ENCODE peak calls at places on chromosomes 6 and 20, in seven cellular contexts. Z is H9, K is IMR-90, D is H1, E is neuronal stem cell, F is mesendoderm, M is mesenchymal stem cell. Q is an unnamed sample.

GRCh38 chr6:88616380-88616779 is 347.0 kb downstream of the RNGTT start:
- DNase-seq in M (no peak), Z (no peak), D (no peak), K (no peak), E (no peak), F (no peak), Q (no peak)

GRCh38 chr6:33091957-33092356 is 16.2 kb downstream of the HLA-DPB1 start:
- DNase-seq in K (no peak), E (no peak), D (no peak), F (peak; percentile 79), M (no peak), Z (peak; percentile 88), Q (no peak)

GRCh38 chr6:72916298-72916697 is 294.4 kb downstream of the KCNQ5 start:
- DNase-seq in Z (no peak), F (no peak), D (no peak), K (no peak), M (no peak), E (no peak), Q (no peak)

GRCh38 chr6:158321960-158322359 is 9.7 kb downstream of the TULP4 start:
- DNase-seq in M (peak; percentile 68), F (no peak), E (no peak), D (no peak), Z (no peak), K (peak; percentile 77), Q (no peak)

GRCh38 chr6:121886223-121886830 is 450.9 kb downstream of the GJA1 start:
- DNase-seq in F (no peak), Z (no peak), M (peak; percentile 45), D (no peak), K (peak; percentile 54), E (no peak), Q (no peak)

GRCh38 chr20:24034820-24035219 is 46.2 kb upstream of the GGTLC1 start:
- DNase-seq in M (no peak), Z (no peak), D (no peak), E (no peak), F (no peak), K (no peak), Q (no peak)

GRCh38 chr6:116028233-116028632 is 32.5 kb downstream of the FRK start:
- DNase-seq in Z (no peak), D (no peak), M (no peak), K (no peak), F (no peak), E (no peak), Q (no peak)

GRCh38 chr6:142413111-142413510 is 111.3 kb downstream of the ADGRG6 start:
- DNase-seq in K (peak; percentile 55), M (no peak), E (no peak), Z (no peak), D (no peak), F (no peak), Q (peak; percentile 58)

GRCh38 chr20:3727333-3728035 is 5.0 kb upstream of the HSPA12B start:
- DNase-seq in D (no peak), M (no peak), E (no peak), K (peak; percentile 15), Z (no peak), F (peak; percentile 31), Q (no peak)

GRCh38 chr6:133368664-133369063 is 127.5 kb downstream of the EYA4 start:
- DNase-seq in K (peak; percentile 10), M (no peak), D (no peak), Z (no peak), F (no peak), E (no peak), Q (no peak)
- H4K8ac ChIP-seq in K (no peak overlapping the region), M (no peak overlapping the region), D (no peak overlapping the region), Z (no peak overlapping the region), F (no peak overlapping the region), E (no peak overlapping the region), Q (no peak overlapping the region)

GRCh38 chr6:40419881-40420705 is 167.1 kb downstream of the LRFN2 start:
- DNase-seq in D (no peak), F (no peak), E (no peak), M (no peak), K (no peak), Z (no peak), Q (no peak)
- H4K8ac ChIP-seq in D (peak overlapping the region; percentile 39), F (no peak overlapping the region), E (no peak overlapping the region), M (no peak overlapping the region), K (no peak overlapping the region), Z (no peak overlapping the region), Q (no peak overlapping the region)

GRCh38 chr6:1815827-1816452 is 206.2 kb downstream of the FOXC1 start:
- DNase-seq in E (no peak), M (no peak), K (no peak), D (no peak), F (peak; percentile 34), Z (no peak), Q (no peak)
- H4K8ac ChIP-seq in E (no peak overlapping the region), M (no peak overlapping the region), K (no peak overlapping the region), D (no peak overlapping the region), F (no peak overlapping the region), Z (no peak overlapping the region), Q (no peak overlapping the region)

GRCh38 chr20:17326096-17326495 is 99.3 kb downstream of the PCSK2 start:
- DNase-seq in F (no peak), Z (no peak), M (no peak), E (no peak), K (no peak), D (no peak), Q (no peak)
- H4K8ac ChIP-seq in F (no peak overlapping the region), Z (no peak overlapping the region), M (no peak overlapping the region), E (no peak overlapping the region), K (no peak overlapping the region), D (no peak overlapping the region), Q (no peak overlapping the region)

GRCh38 chr6:31187780-31188194 is 17.3 kb upstream of the POU5F1 start:
- DNase-seq in E (no peak), F (no peak), M (no peak), D (no peak), K (no peak), Z (no peak), Q (peak; percentile 19)
- H4K8ac ChIP-seq in E (no peak overlapping the region), F (no peak overlapping the region), M (no peak overlapping the region), D (no peak overlapping the region), K (no peak overlapping the region), Z (no peak overlapping the region), Q (no peak overlapping the region)

DNA sequence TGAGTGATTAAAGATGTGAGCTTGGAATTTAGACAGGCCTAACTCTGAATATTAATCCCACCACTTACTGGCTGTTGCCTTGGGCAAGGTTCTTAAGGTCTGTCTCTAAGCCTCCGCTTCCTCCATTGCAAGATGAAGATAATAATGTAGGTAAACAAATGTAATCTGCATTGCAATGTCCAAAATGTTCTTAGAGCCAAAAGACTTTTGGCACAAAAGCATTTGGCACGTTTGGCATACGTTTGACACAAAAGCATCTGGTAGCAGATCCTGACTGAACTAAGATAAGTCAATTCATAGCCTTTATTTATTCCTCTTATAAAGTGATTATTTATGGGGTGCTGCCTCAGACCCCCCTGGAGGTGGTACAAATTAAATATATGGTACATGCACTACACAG is 229.9 kb upstream of the STXBP5 start:
- DNase-seq in M (no peak), Z (no peak), F (no peak), K (no peak), D (no peak), E (no peak), Q (no peak)
- H4K8ac ChIP-seq in M (no peak overlapping the region), Z (no peak overlapping the region), F (no peak overlapping the region), K (no peak overlapping the region), D (no peak overlapping the region), E (no peak overlapping the region), Q (no peak overlapping the region)

DNA sequence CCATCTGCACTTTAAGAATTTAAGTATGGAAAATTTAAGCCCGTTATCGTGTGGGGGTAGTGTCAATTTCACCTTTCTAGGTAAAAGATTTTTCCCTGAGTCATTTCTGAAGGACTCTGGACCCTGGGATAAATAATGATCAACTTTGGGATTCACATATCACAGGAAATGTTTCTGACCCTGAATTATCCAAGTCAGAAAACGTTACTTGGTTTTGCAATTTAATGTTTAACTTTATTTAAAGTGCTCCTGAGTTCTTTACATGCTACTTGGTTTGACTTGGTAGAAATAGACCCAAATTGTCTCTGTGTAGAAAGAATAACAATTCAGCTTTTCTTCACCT is 1.5 kb upstream of the SLC17A3 start:
- DNase-seq in E (no peak), F (no peak), D (no peak), K (no peak), M (no peak), Z (no peak), Q (no peak)
- H4K8ac ChIP-seq in E (no peak overlapping the region), F (no peak overlapping the region), D (no peak overlapping the region), K (no peak overlapping the region), M (no peak overlapping the region), Z (no peak overlapping the region), Q (no peak overlapping the region)